ENCODE peak calls at places on chromosomes 2 and 18, in six cellular contexts. One of them, this sample, is unnamed.

GRCh38 chr18:72419914-72420313 is 124.2 kb downstream of the CBLN2 start:
- DNase-seq in fibroblast of villous mesenchyme: no peak
- DNase-seq in fibroblast of mammary gland: no peak
- DNase-seq in WERI-Rb-1: no peak
- DNase-seq in GM13977: no peak
- DNase-seq in WTC11: no peak
- DNase-seq in this sample: no peak

GRCh38 chr2:223528036-223528435 is 74.1 kb downstream of the SCG2 start:
- DNase-seq in fibroblast of villous mesenchyme: peak
- DNase-seq in fibroblast of mammary gland: peak
- DNase-seq in WERI-Rb-1: no peak
- DNase-seq in GM13977: no peak
- DNase-seq in WTC11: no peak
- DNase-seq in this sample: no peak

GRCh38 chr2:219521066-219521880 is 7.0 kb downstream of the ASIC4 start:
- DNase-seq in fibroblast of villous mesenchyme: peak
- DNase-seq in fibroblast of mammary gland: peak
- DNase-seq in WERI-Rb-1: peak
- DNase-seq in GM13977: no peak
- DNase-seq in WTC11: peak
- DNase-seq in this sample: no peak

GRCh38 chr2:114821055-114821454 is 378.6 kb downstream of the DPP10 start:
- DNase-seq in fibroblast of villous mesenchyme: no peak
- DNase-seq in fibroblast of mammary gland: no peak
- DNase-seq in WERI-Rb-1: no peak
- DNase-seq in GM13977: no peak
- DNase-seq in WTC11: no peak
- DNase-seq in this sample: no peak

GRCh38 chr2:30105556-30105955 is 41.3 kb upstream of the YPEL5 start:
- DNase-seq in fibroblast of villous mesenchyme: no peak
- DNase-seq in fibroblast of mammary gland: no peak
- DNase-seq in WERI-Rb-1: no peak
- DNase-seq in GM13977: no peak
- DNase-seq in WTC11: no peak
- DNase-seq in this sample: no peak

GRCh38 chr2:180699657-180700361 is 280.6 kb upstream of the UBE2E3 start:
- DNase-seq in fibroblast of villous mesenchyme: no peak
- DNase-seq in fibroblast of mammary gland: no peak
- DNase-seq in WERI-Rb-1: no peak
- DNase-seq in GM13977: no peak
- DNase-seq in WTC11: peak
- DNase-seq in this sample: no peak

GRCh38 chr2:128454980-128455709 is 136.5 kb upstream of the HS6ST1 start:
- DNase-seq in fibroblast of villous mesenchyme: no peak
- DNase-seq in fibroblast of mammary gland: no peak
- DNase-seq in WERI-Rb-1: no peak
- DNase-seq in GM13977: no peak
- DNase-seq in WTC11: no peak
- DNase-seq in this sample: no peak

GRCh38 chr18:31498450-31499156 is 626 bp downstream of the DSG2 start:
- DNase-seq in fibroblast of villous mesenchyme: peak
- DNase-seq in fibroblast of mammary gland: peak
- DNase-seq in WERI-Rb-1: no peak
- DNase-seq in GM13977: peak
- DNase-seq in WTC11: no peak
- DNase-seq in this sample: peak

GRCh38 chr2:179862898-179863458 is 1.6 kb upstream of the ZNF385B start:
- DNase-seq in fibroblast of villous mesenchyme: no peak
- DNase-seq in fibroblast of mammary gland: no peak
- DNase-seq in WERI-Rb-1: no peak
- DNase-seq in GM13977: no peak
- DNase-seq in WTC11: no peak
- DNase-seq in this sample: no peak

GRCh38 chr2:190407662-190408537 is at the start of gene MFSD6:
- DNase-seq in fibroblast of villous mesenchyme: no peak
- DNase-seq in fibroblast of mammary gland: no peak
- DNase-seq in WERI-Rb-1: peak
- DNase-seq in GM13977: peak
- DNase-seq in WTC11: peak
- DNase-seq in this sample: peak
- TF ChIP-seq CTCF in fibroblast of villous mesenchyme: no peak
- TF ChIP-seq CTCF in fibroblast of mammary gland: no peak
- TF ChIP-seq CTCF in WERI-Rb-1: no peak
- TF ChIP-seq CTCF in GM13977: no peak
- TF ChIP-seq CTCF in WTC11: no peak
- TF ChIP-seq CTCF in this sample: no peak

GRCh38 chr2:2696341-2697132 is 365.5 kb upstream of the MYT1L start:
- DNase-seq in fibroblast of villous mesenchyme: no peak
- DNase-seq in fibroblast of mammary gland: no peak
- DNase-seq in WERI-Rb-1: no peak
- DNase-seq in GM13977: no peak
- DNase-seq in WTC11: no peak
- DNase-seq in this sample: no peak

GRCh38 chr2:2701813-2702212 is 370.7 kb upstream of the MYT1L start:
- DNase-seq in fibroblast of villous mesenchyme: no peak
- DNase-seq in fibroblast of mammary gland: no peak
- DNase-seq in WERI-Rb-1: no peak
- DNase-seq in GM13977: no peak
- DNase-seq in WTC11: no peak
- DNase-seq in this sample: no peak

GRCh38 chr2:2699117-2699497 is 368.0 kb upstream of the MYT1L start:
- DNase-seq in fibroblast of villous mesenchyme: no peak
- DNase-seq in fibroblast of mammary gland: no peak
- DNase-seq in WERI-Rb-1: no peak
- DNase-seq in GM13977: no peak
- DNase-seq in WTC11: peak
- DNase-seq in this sample: no peak

GRCh38 chr2:2701176-2701781 is 370.2 kb upstream of the MYT1L start:
- DNase-seq in fibroblast of villous mesenchyme: no peak
- DNase-seq in fibroblast of mammary gland: no peak
- DNase-seq in WERI-Rb-1: no peak
- DNase-seq in GM13977: no peak
- DNase-seq in WTC11: no peak
- DNase-seq in this sample: no peak

DNA sequence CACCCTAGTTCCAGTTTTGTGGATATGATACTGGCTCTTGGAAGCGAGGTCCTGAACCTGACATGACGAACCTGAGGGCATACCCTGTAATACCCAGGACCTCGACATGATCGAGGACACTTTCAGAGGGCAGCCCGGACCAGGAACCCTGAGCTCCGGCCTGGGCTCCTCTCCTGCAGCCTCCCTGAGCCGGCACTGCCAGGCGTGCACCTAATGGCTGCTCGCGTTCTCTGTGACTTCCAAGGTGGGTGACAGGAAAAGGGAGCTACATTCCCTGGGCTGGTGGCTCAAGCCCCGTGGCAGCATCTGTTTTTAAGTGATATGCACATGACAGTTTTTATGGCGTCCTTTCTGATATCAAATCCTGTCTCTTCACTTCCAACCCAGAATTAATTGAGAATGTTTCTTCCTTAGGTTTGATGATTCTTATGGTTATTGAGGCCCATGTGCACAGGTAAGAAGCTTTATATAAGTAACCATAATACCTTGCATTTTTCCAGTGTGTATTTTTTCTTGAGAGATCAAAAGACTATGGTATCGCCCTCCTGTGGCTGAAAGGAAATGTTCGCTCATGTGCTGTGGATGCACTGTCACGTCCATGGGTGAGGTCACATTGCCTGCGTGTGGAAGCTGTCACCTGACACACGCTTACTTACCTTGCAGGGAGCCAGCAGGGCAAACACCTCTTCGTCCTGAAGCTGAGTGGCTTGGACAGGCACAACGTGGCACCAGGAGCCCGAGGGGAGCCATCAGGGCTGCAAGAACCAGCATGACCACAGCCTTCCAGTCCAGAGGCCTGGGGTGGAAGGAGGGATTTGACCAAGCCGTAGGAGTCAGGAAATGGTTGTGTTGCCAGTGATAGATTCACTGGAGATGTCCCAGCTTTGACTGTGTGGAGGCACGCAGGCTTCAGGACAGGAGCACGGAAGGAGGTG is 367.4 kb upstream of the MYT1L start:
- DNase-seq in fibroblast of villous mesenchyme: no peak
- DNase-seq in fibroblast of mammary gland: no peak
- DNase-seq in WERI-Rb-1: peak
- DNase-seq in GM13977: no peak
- DNase-seq in WTC11: no peak
- DNase-seq in this sample: no peak
- TF ChIP-seq CTCF in fibroblast of villous mesenchyme: no peak
- TF ChIP-seq CTCF in fibroblast of mammary gland: no peak
- TF ChIP-seq CTCF in WERI-Rb-1: peak
- TF ChIP-seq CTCF in GM13977: no peak
- TF ChIP-seq CTCF in WTC11: peak
- TF ChIP-seq CTCF in this sample: no peak

GRCh38 chr2:190138032-190138431 is 75.5 kb upstream of the MSTN start:
- DNase-seq in fibroblast of villous mesenchyme: no peak
- DNase-seq in fibroblast of mammary gland: no peak
- DNase-seq in WERI-Rb-1: no peak
- DNase-seq in GM13977: no peak
- DNase-seq in WTC11: no peak
- DNase-seq in this sample: no peak
- TF ChIP-seq CTCF in fibroblast of villous mesenchyme: no peak
- TF ChIP-seq CTCF in fibroblast of mammary gland: no peak
- TF ChIP-seq CTCF in WERI-Rb-1: no peak
- TF ChIP-seq CTCF in GM13977: no peak
- TF ChIP-seq CTCF in WTC11: no peak
- TF ChIP-seq CTCF in this sample: no peak

DNA sequence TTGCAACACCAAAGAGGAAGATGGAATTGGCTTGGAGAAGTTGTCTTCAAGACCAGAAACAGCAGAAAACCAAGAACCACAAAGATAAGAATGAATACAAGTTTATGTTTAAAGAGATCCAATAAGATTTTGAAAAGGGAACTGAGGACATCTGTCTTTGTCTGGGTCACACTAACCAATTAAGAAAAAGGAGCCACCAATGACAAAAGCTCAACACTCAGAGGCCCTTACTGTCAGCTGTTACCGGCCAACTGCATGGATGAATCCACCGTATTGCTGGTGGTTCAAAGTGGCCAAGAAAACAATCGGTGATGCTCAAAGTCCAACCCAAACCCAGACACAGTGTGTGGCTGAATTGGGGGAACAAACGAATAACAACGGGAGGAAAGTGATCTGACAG is 11.2 kb downstream of the GPR55 start:
- DNase-seq in fibroblast of villous mesenchyme: no peak
- DNase-seq in fibroblast of mammary gland: no peak
- DNase-seq in WERI-Rb-1: no peak
- DNase-seq in GM13977: no peak
- DNase-seq in WTC11: no peak
- DNase-seq in this sample: peak
- TF ChIP-seq CTCF in fibroblast of villous mesenchyme: no peak
- TF ChIP-seq CTCF in fibroblast of mammary gland: no peak
- TF ChIP-seq CTCF in WERI-Rb-1: no peak
- TF ChIP-seq CTCF in GM13977: no peak
- TF ChIP-seq CTCF in WTC11: no peak
- TF ChIP-seq CTCF in this sample: no peak

DNA sequence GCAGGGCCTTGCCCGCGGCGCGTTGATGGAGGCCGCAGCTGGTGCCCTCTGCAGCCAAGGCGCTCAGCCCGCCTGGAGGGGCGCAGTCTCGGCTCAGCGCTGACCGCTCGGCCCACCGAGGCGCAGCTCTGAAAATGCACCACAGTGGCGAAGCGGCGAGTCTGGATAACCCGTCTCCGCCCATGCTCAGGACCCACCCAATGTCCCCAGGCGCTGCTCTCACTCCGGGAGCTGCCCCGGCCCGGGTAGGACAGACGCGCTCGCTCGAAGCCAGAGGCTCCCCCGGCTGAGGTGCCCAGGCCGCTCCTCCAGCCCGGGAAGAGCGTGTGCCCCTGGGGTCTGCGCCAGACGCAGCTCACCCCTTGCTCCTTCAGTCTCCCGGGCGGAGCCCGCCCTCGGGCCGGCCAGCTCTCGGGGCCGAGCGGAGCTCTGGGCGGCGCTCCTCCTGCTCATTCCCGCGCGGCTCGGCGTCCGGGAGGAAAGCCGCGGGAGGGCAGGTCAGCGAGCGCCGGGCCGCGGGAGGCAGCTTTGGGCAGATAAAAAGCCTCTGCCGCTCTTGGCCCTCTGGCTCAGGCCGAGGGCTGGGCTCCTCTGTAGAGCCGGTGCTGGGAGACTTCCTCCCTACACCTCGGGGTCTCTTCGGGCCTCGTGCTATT is 1.6 kb upstream of the TBR1 start:
- DNase-seq in fibroblast of villous mesenchyme: peak
- DNase-seq in fibroblast of mammary gland: peak
- DNase-seq in WERI-Rb-1: peak
- DNase-seq in GM13977: peak
- DNase-seq in WTC11: peak
- DNase-seq in this sample: peak
- TF ChIP-seq CTCF in fibroblast of villous mesenchyme: peak
- TF ChIP-seq CTCF in fibroblast of mammary gland: no peak
- TF ChIP-seq CTCF in WERI-Rb-1: peak
- TF ChIP-seq CTCF in GM13977: peak
- TF ChIP-seq CTCF in WTC11: no peak
- TF ChIP-seq CTCF in this sample: no peak

GRCh38 chr2:6418316-6418715 is 447.4 kb downstream of the CMPK2 start:
- DNase-seq in fibroblast of villous mesenchyme: no peak
- DNase-seq in fibroblast of mammary gland: no peak
- DNase-seq in WERI-Rb-1: no peak
- DNase-seq in GM13977: no peak
- DNase-seq in WTC11: no peak
- DNase-seq in this sample: no peak
- TF ChIP-seq CTCF in fibroblast of villous mesenchyme: no peak
- TF ChIP-seq CTCF in fibroblast of mammary gland: no peak
- TF ChIP-seq CTCF in WERI-Rb-1: no peak
- TF ChIP-seq CTCF in GM13977: no peak
- TF ChIP-seq CTCF in WTC11: no peak
- TF ChIP-seq CTCF in this sample: no peak

GRCh38 chr18:54616220-54616848 is 25.3 kb downstream of the DYNAP start:
- DNase-seq in fibroblast of villous mesenchyme: peak
- DNase-seq in fibroblast of mammary gland: no peak
- DNase-seq in WERI-Rb-1: no peak
- DNase-seq in GM13977: peak
- DNase-seq in WTC11: no peak
- DNase-seq in this sample: peak

GRCh38 chr18:54626779-54627178 is 35.7 kb downstream of the DYNAP start:
- DNase-seq in fibroblast of villous mesenchyme: no peak
- DNase-seq in fibroblast of mammary gland: no peak
- DNase-seq in WERI-Rb-1: no peak
- DNase-seq in GM13977: no peak
- DNase-seq in WTC11: no peak
- DNase-seq in this sample: no peak

GRCh38 chr18:54622084-54622483 is 31.0 kb downstream of the DYNAP start:
- DNase-seq in fibroblast of villous mesenchyme: no peak
- DNase-seq in fibroblast of mammary gland: no peak
- DNase-seq in WERI-Rb-1: no peak
- DNase-seq in GM13977: no peak
- DNase-seq in WTC11: no peak
- DNase-seq in this sample: no peak
- TF ChIP-seq CTCF in fibroblast of villous mesenchyme: peak
- TF ChIP-seq CTCF in fibroblast of mammary gland: peak
- TF ChIP-seq CTCF in WERI-Rb-1: no peak
- TF ChIP-seq CTCF in GM13977: no peak
- TF ChIP-seq CTCF in WTC11: no peak
- TF ChIP-seq CTCF in this sample: no peak